ENCODE peak calls at places on chromosome 18, in eight cellular contexts. One of them, this sample, is unnamed.
A peak's percentile ranks its signal among the peaks of the same experiment; 100 is the strongest.

GRCh38 chr18:37019157-37019571 is 190.2 kb downstream of the KIAA1328 start:
- DNase-seq in psoas muscle: no peak
- DNase-seq in type B pancreatic cell: no peak
- DNase-seq in HFF-Myc: peak; percentile 25
- DNase-seq in ovary: no peak
- DNase-seq in endothelial cell: peak; percentile 5
- DNase-seq in GM20000: no peak
- DNase-seq in activated CD4-positive, alpha-beta T cell treated with anti-CD3 and anti-CD28 coated beads for 24 hours: no peak
- DNase-seq in this sample: no peak

GRCh38 chr18:41881285-41881684 is 73.7 kb upstream of the PIK3C3 start:
- DNase-seq in endothelial cell: no peak
- DNase-seq in activated CD4-positive, alpha-beta T cell treated with anti-CD3 and anti-CD28 coated beads for 24 hours: no peak
- DNase-seq in ovary: no peak
- DNase-seq in psoas muscle: no peak
- DNase-seq in type B pancreatic cell: no peak
- DNase-seq in HFF-Myc: no peak
- DNase-seq in GM20000: no peak
- DNase-seq in this sample: no peak

GRCh38 chr18:57846258-57846657 is 43.1 kb upstream of the ATP8B1 start:
- DNase-seq in type B pancreatic cell: no peak
- DNase-seq in activated CD4-positive, alpha-beta T cell treated with anti-CD3 and anti-CD28 coated beads for 24 hours: no peak
- DNase-seq in ovary: no peak
- DNase-seq in endothelial cell: no peak
- DNase-seq in HFF-Myc: no peak
- DNase-seq in GM20000: no peak
- DNase-seq in psoas muscle: no peak
- DNase-seq in this sample: no peak

GRCh38 chr18:63953811-63954210 is 4.7 kb downstream of the HMSD start:
- DNase-seq in activated CD4-positive, alpha-beta T cell treated with anti-CD3 and anti-CD28 coated beads for 24 hours: no peak
- DNase-seq in GM20000: no peak
- DNase-seq in HFF-Myc: peak; percentile 59
- DNase-seq in endothelial cell: no peak
- DNase-seq in psoas muscle: no peak
- DNase-seq in type B pancreatic cell: no peak
- DNase-seq in ovary: no peak
- DNase-seq in this sample: no peak

GRCh38 chr18:31931163-31931885 is 11.6 kb downstream of the TRAPPC8 start:
- DNase-seq in endothelial cell: no peak
- DNase-seq in activated CD4-positive, alpha-beta T cell treated with anti-CD3 and anti-CD28 coated beads for 24 hours: no peak
- DNase-seq in HFF-Myc: no peak
- DNase-seq in GM20000: no peak
- DNase-seq in ovary: no peak
- DNase-seq in type B pancreatic cell: no peak
- DNase-seq in psoas muscle: no peak
- DNase-seq in this sample: no peak

GRCh38 chr18:49731860-49732311 is 81.4 kb downstream of the ACAA2 start:
- DNase-seq in ovary: no peak
- DNase-seq in psoas muscle: no peak
- DNase-seq in endothelial cell: no peak
- DNase-seq in type B pancreatic cell: no peak
- DNase-seq in HFF-Myc: no peak
- DNase-seq in GM20000: no peak
- DNase-seq in activated CD4-positive, alpha-beta T cell treated with anti-CD3 and anti-CD28 coated beads for 24 hours: no peak
- DNase-seq in this sample: no peak

GRCh38 chr18:8517276-8517675 is 92.0 kb upstream of the RAB12 start:
- DNase-seq in psoas muscle: no peak
- DNase-seq in endothelial cell: no peak
- DNase-seq in ovary: no peak
- DNase-seq in activated CD4-positive, alpha-beta T cell treated with anti-CD3 and anti-CD28 coated beads for 24 hours: no peak
- DNase-seq in type B pancreatic cell: no peak
- DNase-seq in HFF-Myc: no peak
- DNase-seq in GM20000: no peak
- DNase-seq in this sample: no peak

GRCh38 chr18:46250084-46250811 is 146.1 kb downstream of the HAUS1 start:
- DNase-seq in HFF-Myc: peak; percentile 63
- DNase-seq in psoas muscle: no peak
- DNase-seq in ovary: no peak
- DNase-seq in GM20000: peak; percentile 77
- DNase-seq in type B pancreatic cell: no peak
- DNase-seq in endothelial cell: no peak
- DNase-seq in activated CD4-positive, alpha-beta T cell treated with anti-CD3 and anti-CD28 coated beads for 24 hours: peak; percentile 31
- DNase-seq in this sample: no peak

GRCh38 chr18:62324917-62325805 is at the start of gene TNFRSF11A:
- DNase-seq in psoas muscle: peak; percentile 58
- DNase-seq in activated CD4-positive, alpha-beta T cell treated with anti-CD3 and anti-CD28 coated beads for 24 hours: peak; percentile 49
- DNase-seq in ovary: no peak
- DNase-seq in type B pancreatic cell: no peak
- DNase-seq in endothelial cell: peak; percentile 84
- DNase-seq in HFF-Myc: no peak
- DNase-seq in GM20000: peak; percentile 94
- DNase-seq in this sample: peak; percentile 85

GRCh38 chr18:8688857-8689256 is 16.5 kb upstream of the MTCL1 start:
- DNase-seq in activated CD4-positive, alpha-beta T cell treated with anti-CD3 and anti-CD28 coated beads for 24 hours: no peak
- DNase-seq in type B pancreatic cell: no peak
- DNase-seq in endothelial cell: no peak
- DNase-seq in HFF-Myc: no peak
- DNase-seq in ovary: no peak
- DNase-seq in psoas muscle: no peak
- DNase-seq in GM20000: no peak
- DNase-seq in this sample: no peak

GRCh38 chr18:31983020-31983419 is 35.6 kb upstream of the RNF125 start:
- DNase-seq in HFF-Myc: no peak
- DNase-seq in psoas muscle: no peak
- DNase-seq in endothelial cell: no peak
- DNase-seq in ovary: no peak
- DNase-seq in GM20000: no peak
- DNase-seq in activated CD4-positive, alpha-beta T cell treated with anti-CD3 and anti-CD28 coated beads for 24 hours: no peak
- DNase-seq in type B pancreatic cell: no peak
- DNase-seq in this sample: no peak

GRCh38 chr18:23540867-23541266 is 37.6 kb downstream of the RMC1 start:
- DNase-seq in HFF-Myc: no peak
- DNase-seq in ovary: no peak
- DNase-seq in GM20000: peak; percentile 47
- DNase-seq in psoas muscle: no peak
- DNase-seq in activated CD4-positive, alpha-beta T cell treated with anti-CD3 and anti-CD28 coated beads for 24 hours: no peak
- DNase-seq in type B pancreatic cell: no peak
- DNase-seq in endothelial cell: no peak
- DNase-seq in this sample: no peak

GRCh38 chr18:45658756-45659155 is 43.5 kb downstream of the SLC14A2 start:
- DNase-seq in activated CD4-positive, alpha-beta T cell treated with anti-CD3 and anti-CD28 coated beads for 24 hours: no peak
- DNase-seq in type B pancreatic cell: no peak
- DNase-seq in ovary: no peak
- DNase-seq in psoas muscle: no peak
- DNase-seq in GM20000: no peak
- DNase-seq in endothelial cell: no peak
- DNase-seq in HFF-Myc: no peak
- DNase-seq in this sample: no peak

GRCh38 chr18:58417752-58418151 is 211.1 kb downstream of the ALPK2 start:
- DNase-seq in type B pancreatic cell: no peak
- DNase-seq in activated CD4-positive, alpha-beta T cell treated with anti-CD3 and anti-CD28 coated beads for 24 hours: no peak
- DNase-seq in HFF-Myc: peak; percentile 44
- DNase-seq in GM20000: no peak
- DNase-seq in ovary: no peak
- DNase-seq in psoas muscle: no peak
- DNase-seq in endothelial cell: no peak
- DNase-seq in this sample: no peak

GRCh38 chr18:6959110-6959509 is 158.5 kb downstream of the LAMA1 start:
- DNase-seq in HFF-Myc: no peak
- DNase-seq in GM20000: no peak
- DNase-seq in activated CD4-positive, alpha-beta T cell treated with anti-CD3 and anti-CD28 coated beads for 24 hours: no peak
- DNase-seq in psoas muscle: no peak
- DNase-seq in type B pancreatic cell: no peak
- DNase-seq in endothelial cell: no peak
- DNase-seq in ovary: no peak
- DNase-seq in this sample: no peak

GRCh38 chr18:11393486-11393885 is 215.9 kb upstream of the SLC35G4 start:
- DNase-seq in psoas muscle: no peak
- DNase-seq in HFF-Myc: no peak
- DNase-seq in endothelial cell: no peak
- DNase-seq in GM20000: no peak
- DNase-seq in type B pancreatic cell: no peak
- DNase-seq in ovary: peak; percentile 34
- DNase-seq in activated CD4-positive, alpha-beta T cell treated with anti-CD3 and anti-CD28 coated beads for 24 hours: no peak
- DNase-seq in this sample: no peak

GRCh38 chr18:26480897-26481795 is 67.2 kb downstream of the KCTD1 start:
- DNase-seq in activated CD4-positive, alpha-beta T cell treated with anti-CD3 and anti-CD28 coated beads for 24 hours: no peak
- DNase-seq in GM20000: no peak
- DNase-seq in psoas muscle: no peak
- DNase-seq in type B pancreatic cell: no peak
- DNase-seq in HFF-Myc: peak; percentile 85
- DNase-seq in endothelial cell: no peak
- DNase-seq in ovary: no peak
- DNase-seq in this sample: no peak

GRCh38 chr18:3411854-3412268 is 38.1 kb upstream of the TGIF1 start:
- DNase-seq in psoas muscle: no peak
- DNase-seq in HFF-Myc: no peak
- DNase-seq in endothelial cell: no peak
- DNase-seq in ovary: peak; percentile 26
- DNase-seq in type B pancreatic cell: no peak
- DNase-seq in GM20000: no peak
- DNase-seq in activated CD4-positive, alpha-beta T cell treated with anti-CD3 and anti-CD28 coated beads for 24 hours: no peak
- DNase-seq in this sample: peak; percentile 89